ENCODE peak calls at places on chromosomes 3 and 15, in ten cellular contexts. One of them, this sample, is unnamed.

GRCh38 chr3:41426485-41426884 is 227.2 kb downstream of the CTNNB1 start:
- DNase-seq in stimulated activated CD4-positive, alpha-beta T cell treated with anti-CD3 and anti-CD28 coated beads, Interleukin-2, amount 100 ng/mL, for 24 hours: no peak
- DNase-seq in NCI-H748 treated with DMSO at 0.1 percent for 48 hours: no peak
- DNase-seq in thoracic aorta: no peak
- DNase-seq in H54: no peak
- DNase-seq in NCI-H510A: no peak
- DNase-seq in activated CD4-positive, alpha-beta T cell treated with anti-CD3 and anti-CD28 coated beads for 36 hours: no peak
- DNase-seq in RPMI7951: no peak
- DNase-seq in A549: no peak
- DNase-seq in NCI-H187 treated with DMSO at 0.1 percent for 48 hours: no peak
- DNase-seq in this sample: no peak

GRCh38 chr3:11362600-11362999 is 90.4 kb downstream of the ATG7 start:
- DNase-seq in stimulated activated CD4-positive, alpha-beta T cell treated with anti-CD3 and anti-CD28 coated beads, Interleukin-2, amount 100 ng/mL, for 24 hours: no peak
- DNase-seq in NCI-H748 treated with DMSO at 0.1 percent for 48 hours: no peak
- DNase-seq in thoracic aorta: no peak
- DNase-seq in H54: no peak
- DNase-seq in NCI-H510A: no peak
- DNase-seq in activated CD4-positive, alpha-beta T cell treated with anti-CD3 and anti-CD28 coated beads for 36 hours: no peak
- DNase-seq in RPMI7951: peak
- DNase-seq in A549: no peak
- DNase-seq in NCI-H187 treated with DMSO at 0.1 percent for 48 hours: no peak
- DNase-seq in this sample: no peak

GRCh38 chr3:72177075-72178050 is 392.4 kb upstream of the PROK2 start:
- DNase-seq in stimulated activated CD4-positive, alpha-beta T cell treated with anti-CD3 and anti-CD28 coated beads, Interleukin-2, amount 100 ng/mL, for 24 hours: peak
- DNase-seq in NCI-H748 treated with DMSO at 0.1 percent for 48 hours: no peak
- DNase-seq in thoracic aorta: no peak
- DNase-seq in H54: no peak
- DNase-seq in NCI-H510A: no peak
- DNase-seq in activated CD4-positive, alpha-beta T cell treated with anti-CD3 and anti-CD28 coated beads for 36 hours: peak
- DNase-seq in RPMI7951: peak
- DNase-seq in A549: no peak
- DNase-seq in NCI-H187 treated with DMSO at 0.1 percent for 48 hours: no peak
- DNase-seq in this sample: peak

GRCh38 chr3:120052685-120053084 is 41.6 kb downstream of the GSK3B start:
- DNase-seq in stimulated activated CD4-positive, alpha-beta T cell treated with anti-CD3 and anti-CD28 coated beads, Interleukin-2, amount 100 ng/mL, for 24 hours: no peak
- DNase-seq in NCI-H748 treated with DMSO at 0.1 percent for 48 hours: no peak
- DNase-seq in thoracic aorta: no peak
- DNase-seq in H54: no peak
- DNase-seq in NCI-H510A: no peak
- DNase-seq in activated CD4-positive, alpha-beta T cell treated with anti-CD3 and anti-CD28 coated beads for 36 hours: no peak
- DNase-seq in RPMI7951: no peak
- DNase-seq in A549: no peak
- DNase-seq in NCI-H187 treated with DMSO at 0.1 percent for 48 hours: no peak
- DNase-seq in this sample: no peak

GRCh38 chr3:123642182-123642956 is 57.5 kb upstream of the HACD2 start:
- DNase-seq in stimulated activated CD4-positive, alpha-beta T cell treated with anti-CD3 and anti-CD28 coated beads, Interleukin-2, amount 100 ng/mL, for 24 hours: peak
- DNase-seq in NCI-H748 treated with DMSO at 0.1 percent for 48 hours: peak
- DNase-seq in thoracic aorta: peak
- DNase-seq in H54: peak
- DNase-seq in NCI-H510A: no peak
- DNase-seq in activated CD4-positive, alpha-beta T cell treated with anti-CD3 and anti-CD28 coated beads for 36 hours: peak
- DNase-seq in RPMI7951: peak
- DNase-seq in A549: peak
- DNase-seq in NCI-H187 treated with DMSO at 0.1 percent for 48 hours: peak
- DNase-seq in this sample: peak

GRCh38 chr3:69084326-69084667 is 440 bp upstream of the ARL6IP5 start:
- DNase-seq in stimulated activated CD4-positive, alpha-beta T cell treated with anti-CD3 and anti-CD28 coated beads, Interleukin-2, amount 100 ng/mL, for 24 hours: no peak
- DNase-seq in NCI-H748 treated with DMSO at 0.1 percent for 48 hours: no peak
- DNase-seq in thoracic aorta: no peak
- DNase-seq in H54: peak
- DNase-seq in NCI-H510A: no peak
- DNase-seq in activated CD4-positive, alpha-beta T cell treated with anti-CD3 and anti-CD28 coated beads for 36 hours: no peak
- DNase-seq in RPMI7951: peak
- DNase-seq in A549: peak
- DNase-seq in NCI-H187 treated with DMSO at 0.1 percent for 48 hours: no peak
- DNase-seq in this sample: no peak

GRCh38 chr3:14905055-14905657 is 42.2 kb upstream of the NR2C2 start:
- DNase-seq in stimulated activated CD4-positive, alpha-beta T cell treated with anti-CD3 and anti-CD28 coated beads, Interleukin-2, amount 100 ng/mL, for 24 hours: no peak
- DNase-seq in NCI-H748 treated with DMSO at 0.1 percent for 48 hours: no peak
- DNase-seq in thoracic aorta: no peak
- DNase-seq in H54: no peak
- DNase-seq in NCI-H510A: no peak
- DNase-seq in activated CD4-positive, alpha-beta T cell treated with anti-CD3 and anti-CD28 coated beads for 36 hours: no peak
- DNase-seq in RPMI7951: no peak
- DNase-seq in A549: no peak
- DNase-seq in NCI-H187 treated with DMSO at 0.1 percent for 48 hours: no peak
- DNase-seq in this sample: no peak

GRCh38 chr3:87426916-87427315 is 150.5 kb upstream of the POU1F1 start:
- DNase-seq in stimulated activated CD4-positive, alpha-beta T cell treated with anti-CD3 and anti-CD28 coated beads, Interleukin-2, amount 100 ng/mL, for 24 hours: no peak
- DNase-seq in NCI-H748 treated with DMSO at 0.1 percent for 48 hours: no peak
- DNase-seq in thoracic aorta: no peak
- DNase-seq in H54: peak
- DNase-seq in NCI-H510A: no peak
- DNase-seq in activated CD4-positive, alpha-beta T cell treated with anti-CD3 and anti-CD28 coated beads for 36 hours: no peak
- DNase-seq in RPMI7951: peak
- DNase-seq in A549: no peak
- DNase-seq in NCI-H187 treated with DMSO at 0.1 percent for 48 hours: no peak
- DNase-seq in this sample: no peak

GRCh38 chr3:52693071-52693470 is 7.2 kb downstream of the GNL3 start:
- DNase-seq in stimulated activated CD4-positive, alpha-beta T cell treated with anti-CD3 and anti-CD28 coated beads, Interleukin-2, amount 100 ng/mL, for 24 hours: no peak
- DNase-seq in NCI-H748 treated with DMSO at 0.1 percent for 48 hours: no peak
- DNase-seq in thoracic aorta: no peak
- DNase-seq in H54: no peak
- DNase-seq in NCI-H510A: no peak
- DNase-seq in activated CD4-positive, alpha-beta T cell treated with anti-CD3 and anti-CD28 coated beads for 36 hours: no peak
- DNase-seq in RPMI7951: no peak
- DNase-seq in A549: no peak
- DNase-seq in NCI-H187 treated with DMSO at 0.1 percent for 48 hours: no peak
- DNase-seq in this sample: no peak

GRCh38 chr15:82881747-82882146 is 70.8 kb downstream of the HOMER2 start:
- DNase-seq in stimulated activated CD4-positive, alpha-beta T cell treated with anti-CD3 and anti-CD28 coated beads, Interleukin-2, amount 100 ng/mL, for 24 hours: no peak
- DNase-seq in NCI-H748 treated with DMSO at 0.1 percent for 48 hours: no peak
- DNase-seq in thoracic aorta: no peak
- DNase-seq in H54: no peak
- DNase-seq in NCI-H510A: no peak
- DNase-seq in activated CD4-positive, alpha-beta T cell treated with anti-CD3 and anti-CD28 coated beads for 36 hours: no peak
- DNase-seq in RPMI7951: no peak
- DNase-seq in A549: no peak
- DNase-seq in NCI-H187 treated with DMSO at 0.1 percent for 48 hours: no peak
- DNase-seq in this sample: no peak

GRCh38 chr3:11820540-11821041 is 26.1 kb downstream of the TAMM41 start:
- DNase-seq in stimulated activated CD4-positive, alpha-beta T cell treated with anti-CD3 and anti-CD28 coated beads, Interleukin-2, amount 100 ng/mL, for 24 hours: no peak
- DNase-seq in NCI-H748 treated with DMSO at 0.1 percent for 48 hours: no peak
- DNase-seq in thoracic aorta: no peak
- DNase-seq in H54: peak
- DNase-seq in NCI-H510A: no peak
- DNase-seq in activated CD4-positive, alpha-beta T cell treated with anti-CD3 and anti-CD28 coated beads for 36 hours: peak
- DNase-seq in RPMI7951: peak
- DNase-seq in A549: no peak
- DNase-seq in NCI-H187 treated with DMSO at 0.1 percent for 48 hours: no peak
- DNase-seq in this sample: no peak

GRCh38 chr3:160400048-160400630 is 689 bp downstream of the SMC4 start:
- DNase-seq in stimulated activated CD4-positive, alpha-beta T cell treated with anti-CD3 and anti-CD28 coated beads, Interleukin-2, amount 100 ng/mL, for 24 hours: peak
- DNase-seq in NCI-H748 treated with DMSO at 0.1 percent for 48 hours: no peak
- DNase-seq in thoracic aorta: no peak
- DNase-seq in H54: no peak
- DNase-seq in NCI-H510A: no peak
- DNase-seq in activated CD4-positive, alpha-beta T cell treated with anti-CD3 and anti-CD28 coated beads for 36 hours: peak
- DNase-seq in RPMI7951: peak
- DNase-seq in A549: no peak
- DNase-seq in NCI-H187 treated with DMSO at 0.1 percent for 48 hours: no peak
- DNase-seq in this sample: peak

GRCh38 chr15:48592221-48592731 is 53.2 kb downstream of the FBN1 start:
- DNase-seq in stimulated activated CD4-positive, alpha-beta T cell treated with anti-CD3 and anti-CD28 coated beads, Interleukin-2, amount 100 ng/mL, for 24 hours: no peak
- DNase-seq in NCI-H748 treated with DMSO at 0.1 percent for 48 hours: no peak
- DNase-seq in thoracic aorta: no peak
- DNase-seq in H54: no peak
- DNase-seq in NCI-H510A: no peak
- DNase-seq in activated CD4-positive, alpha-beta T cell treated with anti-CD3 and anti-CD28 coated beads for 36 hours: no peak
- DNase-seq in RPMI7951: peak
- DNase-seq in A549: no peak
- DNase-seq in NCI-H187 treated with DMSO at 0.1 percent for 48 hours: no peak
- DNase-seq in this sample: no peak